ENCODE peak calls at places on chromosomes 13 and 19, in six cellular contexts. F is NCI-H1105; N is fibroblast of lung; T is MM.1S; R is CD8-positive, alpha-beta T cell; H is tibial nerve. E is an unnamed sample.

GRCh38 chr13:101942535-101943157 is 459.2 kb downstream of the FGF14 start:
- DNase-seq in H (no peak), F (peak), T (no peak), R (no peak), N (no peak), E (no peak)

GRCh38 chr13:99313473-99313872 is 6.3 kb upstream of the GPR183 start:
- DNase-seq in H (no peak), N (no peak), R (no peak), F (no peak), T (no peak), E (no peak)

GRCh38 chr13:50198508-50198907 is 183.3 kb downstream of the KCNRG start:
- DNase-seq in H (peak), R (no peak), F (no peak), N (peak), T (no peak), E (no peak)

GRCh38 chr13:30027569-30028455 is 177.4 kb upstream of the UBL3 start:
- DNase-seq in H (no peak), N (peak), F (no peak), T (no peak), R (no peak), E (no peak)

GRCh38 chr13:45718063-45718462 is 15.9 kb downstream of the CBY2 start:
- DNase-seq in F (no peak), T (peak), N (peak), H (no peak), R (no peak), E (no peak)

GRCh38 chr19:41189425-41190065 is 3.5 kb upstream of the CYP2S1 start:
- DNase-seq in H (no peak), R (no peak), N (no peak), F (no peak), T (no peak), E (no peak)

GRCh38 chr13:112822851-112823250 is 133.0 kb downstream of the ATP11A start:
- DNase-seq in R (no peak), T (no peak), H (no peak), N (no peak), F (no peak), E (no peak)

GRCh38 chr13:97101912-97102311 is 107.6 kb upstream of the OXGR1 start:
- DNase-seq in T (no peak), F (no peak), N (no peak), H (no peak), R (no peak), E (no peak)

GRCh38 chr19:56111601-56112312 is 9.3 kb downstream of the ZNF787 start:
- DNase-seq in H (no peak), R (peak), N (no peak), T (no peak), F (no peak), E (peak)

GRCh38 chr19:8451885-8452284 is 7.1 kb downstream of the HNRNPM start:
- DNase-seq in T (no peak), R (no peak), N (peak), H (no peak), F (no peak), E (no peak)

GRCh38 chr13:74661851-74662250 is 527.6 kb upstream of the KLF12 start:
- DNase-seq in H (no peak), N (no peak), F (no peak), R (no peak), T (no peak), E (no peak)

GRCh38 chr19:2475018-2475701 is 767 bp upstream of the GADD45B start:
- DNase-seq in R (peak), T (peak), H (no peak), N (peak), F (no peak), E (peak)

GRCh38 chr13:46354143-46355087 is 32.6 kb downstream of the RUBCNL start:
- DNase-seq in H (no peak), N (peak), F (no peak), R (no peak), T (no peak), E (no peak)

GRCh38 chr13:66794340-66795031 is 435.6 kb downstream of the PCDH9 start:
- DNase-seq in H (no peak), N (no peak), R (no peak), F (peak), T (peak), E (no peak)

GRCh38 chr13:42239644-42240043 is 32.3 kb upstream of the AKAP11 start:
- DNase-seq in N (peak), T (no peak), H (no peak), F (no peak), R (no peak), E (no peak)

GRCh38 chr13:100751826-100752225 is 77.2 kb upstream of the TMTC4 start:
- DNase-seq in N (no peak), R (no peak), T (no peak), F (no peak), H (no peak), E (no peak)

GRCh38 chr13:83765796-83766195 is 116.5 kb downstream of the SLITRK1 start:
- DNase-seq in N (no peak), R (no peak), T (no peak), H (no peak), F (no peak), E (no peak)

GRCh38 chr19:22545751-22546150 is 88.4 kb upstream of the ZNF492 start:
- DNase-seq in F (peak), R (no peak), H (peak), N (peak), T (peak), E (no peak)

GRCh38 chr13:72970956-72971355 is 87.8 kb upstream of the KLF5 start:
- DNase-seq in T (no peak), R (no peak), F (no peak), H (no peak), N (peak), E (no peak)

GRCh38 chr19:10817291-10818038 is 18.5 kb downstream of the TMED1 start:
- DNase-seq in F (no peak), T (no peak), H (peak), N (peak), R (no peak), E (no peak)

GRCh38 chr19:33434886-33435705 is 61.6 kb downstream of the CEBPG start:
- DNase-seq in N (peak), H (no peak), T (no peak), R (no peak), F (no peak), E (no peak)

GRCh38 chr13:113849546-113849945 is 14.3 kb downstream of the GAS6 start:
- DNase-seq in H (no peak), N (peak), F (no peak), T (no peak), R (no peak), E (no peak)

GRCh38 chr19:13169769-13170168 is 19.6 kb downstream of the IER2 start:
- DNase-seq in T (no peak), F (no peak), H (no peak), R (no peak), N (peak), E (no peak)

GRCh38 chr13:23652909-23653726 is 82.9 kb downstream of the TNFRSF19 start:
- DNase-seq in T (no peak), R (no peak), F (no peak), N (no peak), H (no peak), E (no peak)

GRCh38 chr13:39773833-39774232 is 118.4 kb downstream of the COG6 start:
- DNase-seq in R (no peak), F (no peak), T (no peak), H (no peak), N (peak), E (no peak)

GRCh38 chr19:33241530-33242101 is 16.0 kb upstream of the SLC7A10 start:
- DNase-seq in F (no peak), H (no peak), R (no peak), N (peak), T (no peak), E (no peak)

GRCh38 chr19:18478545-18479311 is 40.8 kb upstream of the ISYNA1 start:
- DNase-seq in N (peak), H (peak), R (peak), T (no peak), F (no peak), E (no peak)

GRCh38 chr19:55603115-55603514 is 2.3 kb upstream of the ZNF865 start:
- DNase-seq in N (no peak), F (no peak), R (no peak), H (no peak), T (no peak), E (no peak)

GRCh38 chr13:47188802-47189201 is 291.9 kb upstream of the HTR2A start:
- DNase-seq in N (peak), R (no peak), F (no peak), H (no peak), T (no peak), E (no peak)

GRCh38 chr19:49468746-49469447 is 5.1 kb upstream of the FLT3LG start:
- DNase-seq in R (peak), F (no peak), H (peak), T (peak), N (peak), E (no peak)

GRCh38 chr13:27487776-27488175 is 37.4 kb upstream of the MTIF3 start:
- DNase-seq in F (no peak), T (no peak), H (no peak), N (no peak), R (no peak), E (no peak)

GRCh38 chr19:2887391-2887914 is 13.3 kb upstream of the ZNF57 start:
- DNase-seq in H (peak), R (no peak), F (peak), N (peak), T (peak), E (no peak)

GRCh38 chr19:58059003-58059671 is at the start of gene ZNF135:
- DNase-seq in T (no peak), F (peak), N (peak), H (peak), R (peak), E (peak)

GRCh38 chr13:44578064-44578394 is 1.9 kb upstream of the TSC22D1 start:
- DNase-seq in N (peak), H (peak), R (no peak), F (no peak), T (no peak), E (no peak)

GRCh38 chr19:19513671-19514070 is 1.7 kb downstream of the TSSK6 start:
- DNase-seq in T (no peak), N (no peak), H (no peak), F (no peak), R (no peak), E (no peak)

GRCh38 chr19:5030136-5030820 is 61.4 kb downstream of the KDM4B start:
- DNase-seq in F (no peak), H (no peak), N (no peak), T (no peak), R (no peak), E (no peak)

GRCh38 chr13:40220299-40220935 is 446.0 kb downstream of the FOXO1 start:
- DNase-seq in T (no peak), N (peak), H (no peak), F (no peak), R (no peak), E (no peak)

GRCh38 chr13:42395066-42395821 is 123.3 kb downstream of the AKAP11 start:
- DNase-seq in T (no peak), R (no peak), F (no peak), N (no peak), H (no peak), E (no peak)

GRCh38 chr19:5293607-5294089 is 47.0 kb downstream of the PTPRS start:
- DNase-seq in H (peak), R (no peak), N (peak), T (no peak), F (peak), E (no peak)

E was measured in activated naive CD4-positive, alpha-beta T cell.